ENCODE peak calls at places on chromosome 2, in ten cellular contexts. One of them, this sample, is unnamed.

GRCh38 chr2:224062481-224063307 is 23.6 kb upstream of the SERPINE2 start:
- DNase-seq in BE2C: no peak
- DNase-seq in NT2/D1: no peak
- DNase-seq in transverse colon: no peak
- DNase-seq in aorta: no peak
- DNase-seq in upper lobe of right lung: no peak
- DNase-seq in uterus: no peak
- DNase-seq in adipocyte: no peak
- DNase-seq in SJSA1: no peak
- DNase-seq in H9: no peak
- DNase-seq in this sample: no peak

GRCh38 chr2:218873359-218874194 is 7.1 kb upstream of the WNT10A start:
- DNase-seq in transverse colon: no peak
- DNase-seq in uterus: no peak
- DNase-seq in H9: no peak
- DNase-seq in BE2C: no peak
- DNase-seq in SJSA1: no peak
- DNase-seq in upper lobe of right lung: no peak
- DNase-seq in NT2/D1: no peak
- DNase-seq in adipocyte: no peak
- DNase-seq in aorta: no peak
- DNase-seq in this sample: no peak

GRCh38 chr2:60707750-60708371 is 48.2 kb upstream of the PAPOLG start:
- DNase-seq in BE2C: no peak
- DNase-seq in NT2/D1: peak; percentile 16
- DNase-seq in SJSA1: peak; percentile 37
- DNase-seq in upper lobe of right lung: no peak
- DNase-seq in adipocyte: peak; percentile 85
- DNase-seq in transverse colon: no peak
- DNase-seq in aorta: no peak
- DNase-seq in H9: peak; percentile 43
- DNase-seq in uterus: no peak
- DNase-seq in this sample: no peak

GRCh38 chr2:241851325-241852115 is 7.2 kb downstream of the PDCD1 start:
- DNase-seq in uterus: no peak
- DNase-seq in transverse colon: no peak
- DNase-seq in BE2C: peak; percentile 8
- DNase-seq in aorta: no peak
- DNase-seq in H9: peak; percentile 21
- DNase-seq in SJSA1: no peak
- DNase-seq in adipocyte: no peak
- DNase-seq in upper lobe of right lung: peak; percentile 49
- DNase-seq in NT2/D1: no peak
- DNase-seq in this sample: no peak

GRCh38 chr2:1648241-1649102 is 95.8 kb downstream of the PXDN start:
- DNase-seq in transverse colon: no peak
- DNase-seq in H9: no peak
- DNase-seq in uterus: no peak
- DNase-seq in upper lobe of right lung: no peak
- DNase-seq in NT2/D1: no peak
- DNase-seq in SJSA1: no peak
- DNase-seq in BE2C: no peak
- DNase-seq in aorta: no peak
- DNase-seq in adipocyte: no peak
- DNase-seq in this sample: no peak

GRCh38 chr2:70029814-70030409 is 57.4 kb upstream of the PCBP1 start:
- DNase-seq in upper lobe of right lung: no peak
- DNase-seq in BE2C: peak; percentile 42
- DNase-seq in adipocyte: peak; percentile 31
- DNase-seq in SJSA1: peak; percentile 11
- DNase-seq in uterus: peak; percentile 65
- DNase-seq in H9: peak; percentile 79
- DNase-seq in transverse colon: peak; percentile 45
- DNase-seq in NT2/D1: peak; percentile 71
- DNase-seq in aorta: peak; percentile 90
- DNase-seq in this sample: peak; percentile 87

GRCh38 chr2:9206991-9207640 is 504 bp downstream of the ASAP2 start:
- DNase-seq in aorta: no peak
- DNase-seq in SJSA1: peak; percentile 58
- DNase-seq in H9: no peak
- DNase-seq in transverse colon: peak; percentile 31
- DNase-seq in NT2/D1: no peak
- DNase-seq in adipocyte: no peak
- DNase-seq in BE2C: peak; percentile 21
- DNase-seq in uterus: peak; percentile 42
- DNase-seq in upper lobe of right lung: peak; percentile 75
- DNase-seq in this sample: no peak

GRCh38 chr2:172088245-172089004 is 3.1 kb downstream of the DLX1 start:
- DNase-seq in aorta: no peak
- DNase-seq in NT2/D1: no peak
- DNase-seq in SJSA1: no peak
- DNase-seq in adipocyte: no peak
- DNase-seq in upper lobe of right lung: no peak
- DNase-seq in BE2C: no peak
- DNase-seq in H9: peak; percentile 49
- DNase-seq in uterus: no peak
- DNase-seq in transverse colon: no peak
- DNase-seq in this sample: no peak

GRCh38 chr2:14831458-14831857 is 198.9 kb downstream of the LRATD1 start:
- DNase-seq in uterus: no peak
- DNase-seq in NT2/D1: no peak
- DNase-seq in transverse colon: no peak
- DNase-seq in upper lobe of right lung: no peak
- DNase-seq in H9: no peak
- DNase-seq in SJSA1: no peak
- DNase-seq in aorta: no peak
- DNase-seq in adipocyte: no peak
- DNase-seq in BE2C: no peak
- DNase-seq in this sample: no peak

GRCh38 chr2:30305235-30305634 is 73.9 kb downstream of the LBH start:
- DNase-seq in aorta: no peak
- DNase-seq in SJSA1: no peak
- DNase-seq in H9: no peak
- DNase-seq in adipocyte: peak; percentile 28
- DNase-seq in BE2C: no peak
- DNase-seq in upper lobe of right lung: no peak
- DNase-seq in uterus: no peak
- DNase-seq in transverse colon: no peak
- DNase-seq in NT2/D1: no peak
- DNase-seq in this sample: no peak

GRCh38 chr2:48510329-48510728 is 19.6 kb upstream of the STON1 start:
- DNase-seq in adipocyte: peak; percentile 77
- DNase-seq in upper lobe of right lung: no peak
- DNase-seq in NT2/D1: no peak
- DNase-seq in uterus: no peak
- DNase-seq in H9: no peak
- DNase-seq in transverse colon: no peak
- DNase-seq in aorta: no peak
- DNase-seq in BE2C: no peak
- DNase-seq in SJSA1: peak; percentile 54
- DNase-seq in this sample: no peak

GRCh38 chr2:202122975-202123765 is 50.1 kb downstream of the KIAA2012 start:
- DNase-seq in transverse colon: no peak
- DNase-seq in upper lobe of right lung: no peak
- DNase-seq in adipocyte: no peak
- DNase-seq in aorta: no peak
- DNase-seq in NT2/D1: no peak
- DNase-seq in uterus: no peak
- DNase-seq in BE2C: no peak
- DNase-seq in SJSA1: no peak
- DNase-seq in H9: no peak
- DNase-seq in this sample: no peak

GRCh38 chr2:4368907-4369306 is 665.5 kb downstream of the DCDC2C start:
- DNase-seq in uterus: no peak
- DNase-seq in upper lobe of right lung: no peak
- DNase-seq in transverse colon: no peak
- DNase-seq in BE2C: no peak
- DNase-seq in aorta: no peak
- DNase-seq in SJSA1: no peak
- DNase-seq in adipocyte: no peak
- DNase-seq in NT2/D1: no peak
- DNase-seq in H9: no peak
- DNase-seq in this sample: no peak

GRCh38 chr2:23924589-23925359 is 2.1 kb downstream of the ATAD2B start:
- DNase-seq in aorta: no peak
- DNase-seq in BE2C: no peak
- DNase-seq in H9: no peak
- DNase-seq in transverse colon: no peak
- DNase-seq in upper lobe of right lung: no peak
- DNase-seq in uterus: no peak
- DNase-seq in SJSA1: no peak
- DNase-seq in NT2/D1: no peak
- DNase-seq in adipocyte: peak; percentile 50
- DNase-seq in this sample: no peak

GRCh38 chr2:217707116-217707742 is 295.6 kb downstream of the TNS1 start:
- DNase-seq in transverse colon: no peak
- DNase-seq in H9: no peak
- DNase-seq in aorta: no peak
- DNase-seq in NT2/D1: no peak
- DNase-seq in adipocyte: peak; percentile 61
- DNase-seq in SJSA1: no peak
- DNase-seq in uterus: peak; percentile 55
- DNase-seq in BE2C: no peak
- DNase-seq in upper lobe of right lung: no peak
- DNase-seq in this sample: no peak

GRCh38 chr2:493278-493677 is 183.9 kb downstream of the TMEM18 start:
- DNase-seq in upper lobe of right lung: no peak
- DNase-seq in BE2C: no peak
- DNase-seq in H9: no peak
- DNase-seq in aorta: no peak
- DNase-seq in NT2/D1: no peak
- DNase-seq in adipocyte: no peak
- DNase-seq in transverse colon: no peak
- DNase-seq in SJSA1: no peak
- DNase-seq in uterus: no peak
- DNase-seq in this sample: no peak

GRCh38 chr2:205895981-205896655 is 189.9 kb downstream of the INO80D start:
- DNase-seq in NT2/D1: no peak
- DNase-seq in transverse colon: no peak
- DNase-seq in H9: no peak
- DNase-seq in BE2C: peak; percentile 30
- DNase-seq in adipocyte: peak; percentile 47
- DNase-seq in uterus: no peak
- DNase-seq in aorta: no peak
- DNase-seq in upper lobe of right lung: no peak
- DNase-seq in SJSA1: no peak
- DNase-seq in this sample: no peak

GRCh38 chr2:146992057-146992456 is 852.8 kb upstream of the ACVR2A start:
- DNase-seq in transverse colon: no peak
- DNase-seq in adipocyte: no peak
- DNase-seq in upper lobe of right lung: no peak
- DNase-seq in BE2C: no peak
- DNase-seq in uterus: no peak
- DNase-seq in aorta: no peak
- DNase-seq in NT2/D1: no peak
- DNase-seq in H9: no peak
- DNase-seq in SJSA1: no peak
- DNase-seq in this sample: no peak

GRCh38 chr2:127655209-127656073 is 9.5 kb downstream of the GPR17 start:
- DNase-seq in SJSA1: no peak
- DNase-seq in NT2/D1: no peak
- DNase-seq in BE2C: no peak
- DNase-seq in upper lobe of right lung: no peak
- DNase-seq in uterus: no peak
- DNase-seq in adipocyte: no peak
- DNase-seq in aorta: peak; percentile 38
- DNase-seq in transverse colon: no peak
- DNase-seq in H9: no peak
- DNase-seq in this sample: peak; percentile 64
- H3K4me1 ChIP-seq in SJSA1: no peaks in the 10 kb centered on the region
- H3K4me1 ChIP-seq in NT2/D1: peaks cover 13% of the 10 kb centered on the region
- H3K4me1 ChIP-seq in BE2C: peaks cover 12% of the 10 kb centered on the region
- H3K4me1 ChIP-seq in upper lobe of right lung: peaks cover 5% of the 10 kb centered on the region
- H3K4me1 ChIP-seq in uterus: peaks cover 28% of the 10 kb centered on the region
- H3K4me1 ChIP-seq in adipocyte: peaks cover 5% of the 10 kb centered on the region
- H3K4me1 ChIP-seq in aorta: no peaks in the 10 kb centered on the region
- H3K4me1 ChIP-seq in transverse colon: peaks cover 68% of the 10 kb centered on the region
- H3K4me1 ChIP-seq in H9: no peaks in the 10 kb centered on the region
- H3K4me1 ChIP-seq in this sample: peaks cover 79% of the 10 kb centered on the region

GRCh38 chr2:144265654-144266053 is 254.3 kb downstream of the ZEB2 start:
- DNase-seq in upper lobe of right lung: no peak
- DNase-seq in NT2/D1: no peak
- DNase-seq in BE2C: no peak
- DNase-seq in uterus: no peak
- DNase-seq in H9: no peak
- DNase-seq in transverse colon: no peak
- DNase-seq in SJSA1: no peak
- DNase-seq in adipocyte: no peak
- DNase-seq in aorta: no peak
- DNase-seq in this sample: no peak
- H3K4me1 ChIP-seq in upper lobe of right lung: peaks cover under 1% of the 10 kb centered on the region
- H3K4me1 ChIP-seq in NT2/D1: no peaks in the 10 kb centered on the region
- H3K4me1 ChIP-seq in BE2C: no peaks in the 10 kb centered on the region
- H3K4me1 ChIP-seq in uterus: no peaks in the 10 kb centered on the region
- H3K4me1 ChIP-seq in H9: peaks cover 5% of the 10 kb centered on the region
- H3K4me1 ChIP-seq in transverse colon: no peaks in the 10 kb centered on the region
- H3K4me1 ChIP-seq in SJSA1: no peaks in the 10 kb centered on the region
- H3K4me1 ChIP-seq in adipocyte: no peaks in the 10 kb centered on the region
- H3K4me1 ChIP-seq in aorta: no peaks in the 10 kb centered on the region
- H3K4me1 ChIP-seq in this sample: no peaks in the 10 kb centered on the region

DNA sequence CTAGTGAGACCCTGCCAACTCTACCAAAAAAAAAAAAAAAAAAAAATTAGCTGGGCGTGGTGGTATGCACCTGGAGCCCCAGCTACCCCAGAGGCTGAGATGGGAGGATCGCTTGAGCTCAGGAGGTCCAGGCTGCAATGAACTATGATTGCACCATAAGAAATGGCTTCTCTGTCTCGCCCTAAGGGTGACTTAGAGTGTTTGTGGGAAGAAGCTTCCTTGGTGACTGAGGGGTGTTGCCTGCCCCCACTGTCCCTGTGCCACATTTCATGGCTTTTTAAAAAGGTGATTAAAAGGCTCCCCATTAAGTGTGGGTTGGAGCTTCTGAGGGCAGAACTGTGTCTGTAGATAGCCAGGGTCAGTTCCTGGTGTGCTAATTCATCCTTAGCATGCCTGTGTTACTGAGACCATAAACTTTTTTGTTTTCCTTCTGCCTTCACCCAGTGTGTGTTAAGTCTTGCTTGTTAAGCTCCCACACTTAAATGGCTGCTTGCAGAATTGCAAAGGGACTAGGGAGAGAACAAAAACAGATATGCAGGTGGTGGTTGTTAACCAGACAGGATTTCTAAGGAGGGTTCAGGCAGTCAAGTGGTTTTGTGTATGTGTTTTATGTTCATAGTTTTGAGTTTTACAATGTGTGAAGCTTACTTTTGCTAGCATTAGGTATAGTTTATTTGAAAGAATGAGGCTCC is 14.3 kb downstream of the CERS6 start:
- DNase-seq in NT2/D1: peak; percentile 56
- DNase-seq in aorta: no peak
- DNase-seq in upper lobe of right lung: no peak
- DNase-seq in H9: no peak
- DNase-seq in adipocyte: no peak
- DNase-seq in BE2C: no peak
- DNase-seq in SJSA1: no peak
- DNase-seq in uterus: peak; percentile 48
- DNase-seq in transverse colon: no peak
- DNase-seq in this sample: no peak
- H3K4me1 ChIP-seq in NT2/D1: peaks cover 4% of the 10 kb centered on the region
- H3K4me1 ChIP-seq in aorta: peaks cover 2% of the 10 kb centered on the region
- H3K4me1 ChIP-seq in upper lobe of right lung: peaks cover 21% of the 10 kb centered on the region
- H3K4me1 ChIP-seq in H9: peaks cover 8% of the 10 kb centered on the region
- H3K4me1 ChIP-seq in adipocyte: peaks cover 27% of the 10 kb centered on the region
- H3K4me1 ChIP-seq in BE2C: no peaks in the 10 kb centered on the region
- H3K4me1 ChIP-seq in SJSA1: no peaks in the 10 kb centered on the region
- H3K4me1 ChIP-seq in uterus: no peaks in the 10 kb centered on the region
- H3K4me1 ChIP-seq in transverse colon: peaks cover 72% of the 10 kb centered on the region
- H3K4me1 ChIP-seq in this sample: peaks cover 39% of the 10 kb centered on the region

GRCh38 chr2:234674781-234675201 is 177.9 kb upstream of the ARL4C start:
- DNase-seq in aorta: no peak
- DNase-seq in H9: no peak
- DNase-seq in NT2/D1: no peak
- DNase-seq in BE2C: no peak
- DNase-seq in SJSA1: peak; percentile 97
- DNase-seq in transverse colon: no peak
- DNase-seq in adipocyte: peak; percentile 69
- DNase-seq in uterus: no peak
- DNase-seq in upper lobe of right lung: no peak
- DNase-seq in this sample: no peak
- H3K4me1 ChIP-seq in aorta: peaks cover 4% of the 10 kb centered on the region
- H3K4me1 ChIP-seq in H9: peaks cover 9% of the 10 kb centered on the region
- H3K4me1 ChIP-seq in NT2/D1: peaks cover 3% of the 10 kb centered on the region
- H3K4me1 ChIP-seq in BE2C: no peaks in the 10 kb centered on the region
- H3K4me1 ChIP-seq in SJSA1: peaks cover 95% of the 10 kb centered on the region
- H3K4me1 ChIP-seq in transverse colon: no peaks in the 10 kb centered on the region
- H3K4me1 ChIP-seq in adipocyte: peaks cover 47% of the 10 kb centered on the region
- H3K4me1 ChIP-seq in uterus: no peaks in the 10 kb centered on the region
- H3K4me1 ChIP-seq in upper lobe of right lung: no peaks in the 10 kb centered on the region
- H3K4me1 ChIP-seq in this sample: no peaks in the 10 kb centered on the region